ENCODE peak calls at places on chromosomes 2 and 18, in ten cellular contexts. Y, F, E, J, G, R, S, L, V and B are unnamed samples.

GRCh38 chr2:184598313-184599053 is at the start of gene ZNF804A:
- DNase-seq in G (peak), Y (peak), E (no peak), V (peak), F (peak), L (peak), S (peak), R (no peak), J (peak), B (no peak)

GRCh38 chr2:6922201-6922656 is 5.0 kb downstream of the RNF144A start:
- DNase-seq in G (no peak), J (no peak), V (no peak), F (no peak), S (no peak), R (peak), E (no peak), L (peak), Y (no peak), B (no peak)

GRCh38 chr2:176112375-176113302 is 3.9 kb upstream of the HOXD10 start:
- DNase-seq in Y (no peak), S (no peak), R (no peak), E (no peak), V (no peak), G (no peak), J (no peak), L (no peak), F (no peak), B (no peak)

GRCh38 chr2:48174503-48174902 is 268.2 kb upstream of the FBXO11 start:
- DNase-seq in S (peak), E (no peak), L (no peak), V (no peak), F (no peak), J (no peak), R (no peak), Y (no peak), G (no peak), B (no peak)

GRCh38 chr2:227607969-227608368 is 6.7 kb downstream of the SCYGR3 start:
- DNase-seq in F (no peak), G (no peak), L (no peak), E (no peak), V (no peak), S (peak), Y (peak), R (no peak), J (no peak), B (no peak)

GRCh38 chr2:37414470-37414949 is 70.1 kb downstream of the QPCT start:
- DNase-seq in J (peak), G (peak), R (no peak), V (peak), S (peak), L (peak), F (peak), E (no peak), Y (peak), B (peak)

GRCh38 chr2:238703436-238703835 is 144.4 kb upstream of the TWIST2 start:
- DNase-seq in E (no peak), V (no peak), R (no peak), G (no peak), J (no peak), L (no peak), F (no peak), Y (no peak), S (no peak), B (no peak)

GRCh38 chr18:55477537-55478300 is 110.3 kb downstream of the TCF4 start:
- DNase-seq in S (peak), Y (peak), R (peak), G (no peak), J (peak), E (no peak), V (no peak), F (peak), L (peak), B (no peak)

GRCh38 chr2:100739735-100740432 is 80.1 kb upstream of the NPAS2 start:
- DNase-seq in F (no peak), Y (no peak), S (no peak), G (no peak), R (no peak), L (no peak), J (no peak), E (no peak), V (no peak), B (no peak)

GRCh38 chr2:222842517-222843174 is 18.2 kb upstream of the ACSL3 start:
- DNase-seq in E (no peak), V (no peak), S (peak), Y (peak), J (peak), R (no peak), F (no peak), L (peak), G (no peak), B (no peak)

GRCh38 chr18:71529708-71530303 is 1014.3 kb downstream of the CBLN2 start:
- DNase-seq in J (peak), L (peak), S (no peak), R (no peak), V (peak), E (no peak), F (no peak), Y (no peak), G (no peak), B (no peak)

GRCh38 chr2:68466361-68466777 is 725 bp downstream of the FBXO48 start:
- DNase-seq in R (peak), J (peak), Y (no peak), F (no peak), G (no peak), E (peak), V (no peak), S (peak), L (peak), B (no peak)

GRCh38 chr2:237139123-237139675 is 53.5 kb downstream of the COPS8 start:
- DNase-seq in R (peak), L (no peak), G (no peak), S (no peak), J (no peak), Y (no peak), F (no peak), E (no peak), V (no peak), B (no peak)

GRCh38 chr2:134250840-134251461 is 2.9 kb upstream of the MGAT5 start:
- DNase-seq in S (no peak), R (no peak), Y (no peak), L (no peak), E (no peak), V (no peak), J (no peak), F (no peak), G (no peak), B (no peak)

GRCh38 chr18:227374-227773 is 40.5 kb downstream of the THOC1 start:
- DNase-seq in L (no peak), R (no peak), E (no peak), S (no peak), Y (no peak), F (no peak), G (no peak), V (no peak), J (no peak), B (no peak)

GRCh38 chr2:102361632-102362241 is 6.1 kb downstream of the IL18R1 start:
- DNase-seq in L (no peak), V (no peak), Y (no peak), E (no peak), J (no peak), R (no peak), F (no peak), S (no peak), G (no peak), B (no peak)

GRCh38 chr18:26874283-26874682 is 8.8 kb upstream of the AQP4 start:
- DNase-seq in V (no peak), E (no peak), L (no peak), F (no peak), J (no peak), S (no peak), R (no peak), G (no peak), Y (no peak), B (no peak)

GRCh38 chr18:59547691-59548182 is 149.5 kb downstream of the CCBE1 start:
- DNase-seq in Y (peak), R (no peak), L (no peak), J (peak), V (no peak), F (no peak), S (peak), E (no peak), G (no peak), B (peak)

GRCh38 chr2:232385660-232386489 is 7.3 kb downstream of the ALPP start:
- DNase-seq in G (no peak), J (peak), E (no peak), F (no peak), S (peak), R (no peak), Y (no peak), L (peak), V (no peak), B (no peak)

GRCh38 chr2:140893685-140894084 is 1237.1 kb downstream of the LRP1B start:
- DNase-seq in F (peak), E (no peak), R (no peak), Y (no peak), V (no peak), G (no peak), L (peak), J (peak), S (peak), B (no peak)

GRCh38 chr18:45365835-45366234 is 249.4 kb upstream of the SLC14A2 start:
- DNase-seq in E (no peak), R (no peak), S (peak), L (no peak), V (no peak), Y (no peak), F (no peak), J (no peak), G (no peak), B (no peak)

GRCh38 chr2:66445781-66446177 is 10.9 kb downstream of the MEIS1 start:
- DNase-seq in F (no peak), G (no peak), E (no peak), J (peak), L (no peak), R (no peak), Y (no peak), S (no peak), V (no peak), B (no peak)

GRCh38 chr2:235224410-235224809 is 269.4 kb upstream of the AGAP1 start:
- DNase-seq in R (no peak), G (no peak), F (no peak), J (no peak), E (no peak), V (no peak), Y (no peak), L (no peak), S (no peak), B (no peak)

GRCh38 chr2:229270551-229271410 is at the start of gene PID1:
- DNase-seq in V (peak), G (peak), E (no peak), J (peak), L (peak), F (peak), R (no peak), Y (no peak), S (peak), B (no peak)

GRCh38 chr2:96788393-96789244 is 27.4 kb upstream of the CNNM3 start:
- DNase-seq in F (no peak), J (no peak), R (no peak), V (no peak), G (no peak), E (no peak), L (peak), S (peak), Y (no peak), B (no peak)

GRCh38 chr2:64594563-64594989 is 59.1 kb downstream of the SERTAD2 start:
- DNase-seq in R (no peak), V (no peak), J (no peak), S (peak), E (no peak), Y (no peak), G (no peak), F (no peak), L (peak), B (peak)